ENCODE peak calls at places on chromosome 21, in eight cellular contexts. P is K562, B is aorta, C is Peyer's patch, M is body of pancreas, S is GM23248, O is Panc1, Q is ovary. E is an unnamed sample.

GRCh38 chr21:36097427-36098230 is 27.8 kb downstream of the CBR1 start:
- DNase-seq in M (no peak), O (no peak), P (no peak), C (no peak), Q (no peak), S (no peak), B (no peak), E (no peak)

GRCh38 chr21:38915546-38915945 is 109.8 kb downstream of the ETS2 start:
- DNase-seq in C (peak; percentile 26), Q (peak; percentile 14), M (no peak), O (no peak), B (no peak), S (no peak), P (no peak), E (no peak)

GRCh38 chr21:38386967-38387366 is 111.3 kb downstream of the ERG start:
- DNase-seq in S (peak; percentile 43), C (no peak), M (no peak), Q (no peak), B (no peak), O (no peak), P (no peak), E (no peak)

GRCh38 chr21:34580181-34580700 is 34.7 kb downstream of the RCAN1 start:
- DNase-seq in O (no peak), C (no peak), B (peak; percentile 90), M (peak; percentile 33), S (peak; percentile 47), Q (peak; percentile 23), P (no peak), E (no peak)

GRCh38 chr21:28235169-28235892 is 757.3 kb downstream of the LTN1 start:
- DNase-seq in M (no peak), C (no peak), P (no peak), Q (no peak), S (no peak), B (no peak), O (no peak), E (peak; percentile 66)

GRCh38 chr21:34887729-34888568 is 161.2 kb downstream of the RUNX1 start:
- DNase-seq in C (peak; percentile 90), O (peak; percentile 78), S (peak; percentile 99), B (peak; percentile 94), Q (peak; percentile 69), P (peak; percentile 78), M (peak; percentile 78), E (peak; percentile 83)

GRCh38 chr21:34770581-34770980 is 101.8 kb downstream of the CLIC6 start:
- DNase-seq in B (no peak), M (no peak), C (no peak), P (no peak), S (no peak), O (no peak), Q (no peak), E (no peak)

GRCh38 chr21:32463367-32463766 is 50.9 kb downstream of the EVA1C start:
- DNase-seq in P (no peak), M (no peak), C (no peak), B (no peak), S (no peak), Q (no peak), O (no peak), E (peak; percentile 36)

GRCh38 chr21:36323032-36323431 is 3.0 kb downstream of the MORC3 start:
- DNase-seq in O (no peak), Q (no peak), S (peak; percentile 53), B (no peak), P (no peak), M (no peak), C (no peak), E (no peak)

GRCh38 chr21:43190544-43191340 is 21.9 kb downstream of the CRYAA start:
- DNase-seq in P (no peak), C (peak; percentile 33), M (no peak), Q (no peak), S (no peak), O (no peak), B (peak; percentile 37), E (no peak)

GRCh38 chr21:16792155-16792554 is 720.7 kb upstream of the CXADR start:
- DNase-seq in S (peak; percentile 48), P (no peak), O (no peak), B (no peak), M (no peak), Q (no peak), C (no peak), E (no peak)

GRCh38 chr21:21101911-21102310 is 103.7 kb downstream of the NCAM2 start:
- DNase-seq in P (peak; percentile 10), B (no peak), O (no peak), Q (no peak), C (no peak), M (no peak), S (no peak), E (no peak)

GRCh38 chr21:26118928-26119540 is 51.5 kb downstream of the APP start:
- DNase-seq in O (no peak), M (no peak), P (no peak), B (no peak), C (no peak), Q (no peak), S (no peak), E (no peak)

DNA sequence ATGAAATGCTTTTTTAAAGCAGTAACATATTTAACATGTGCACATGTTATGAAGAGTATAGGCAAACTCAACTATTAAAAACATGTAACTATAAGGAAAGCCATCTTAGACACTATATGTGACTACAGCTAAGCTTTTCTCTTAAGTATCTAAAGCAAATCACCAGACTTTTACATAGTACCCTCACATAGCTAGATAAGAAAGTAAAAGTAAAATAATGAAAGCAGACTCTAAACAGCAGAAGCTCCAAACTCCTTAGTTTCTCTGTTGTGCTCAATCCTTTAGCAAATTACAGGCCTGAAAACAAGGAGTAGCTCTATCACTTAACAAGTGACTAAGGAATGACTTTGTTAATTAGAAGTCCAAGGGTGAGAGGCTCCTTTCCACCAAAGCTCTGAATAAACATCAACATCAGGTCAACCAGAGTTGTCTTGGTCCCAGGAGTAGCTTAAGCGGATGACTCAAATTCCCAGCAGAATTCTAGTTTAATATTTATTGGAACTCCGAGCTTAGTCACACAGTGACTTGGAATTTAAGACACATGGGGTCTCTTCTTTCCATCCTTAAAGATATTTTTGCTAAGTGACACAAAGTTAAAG is 6.0 kb downstream of the NRIP1 start:
- DNase-seq in P (peak; percentile 29), C (no peak), B (no peak), Q (no peak), M (no peak), S (peak; percentile 89), O (no peak), E (no peak)
- H3K4me1 ChIP-seq in P (peaks cover 3% of the 10 kb centered on the region), C (peaks cover 9% of the 10 kb centered on the region), B (no peaks in the 10 kb centered on the region), Q (peaks cover 3% of the 10 kb centered on the region), M (peaks cover 83% of the 10 kb centered on the region), S (peaks cover 77% of the 10 kb centered on the region), O (peaks cover 56% of the 10 kb centered on the region), E (peaks cover 93% of the 10 kb centered on the region)

GRCh38 chr21:44995257-44995941 is 55.6 kb downstream of the SLX9 start:
- DNase-seq in Q (no peak), O (no peak), B (peak; percentile 77), P (no peak), C (no peak), S (no peak), M (no peak), E (peak; percentile 69)

GRCh38 chr21:44993321-44994015 is 53.6 kb downstream of the SLX9 start:
- DNase-seq in O (no peak), S (no peak), Q (no peak), P (no peak), C (no peak), B (peak; percentile 72), M (no peak), E (peak; percentile 66)

GRCh38 chr21:44996096-44996495 is 56.3 kb downstream of the SLX9 start:
- DNase-seq in P (no peak), C (no peak), B (peak; percentile 70), S (no peak), M (no peak), O (no peak), Q (no peak), E (no peak)

GRCh38 chr21:44994016-44994365 is 54.2 kb downstream of the SLX9 start:
- DNase-seq in O (no peak), M (no peak), B (peak; percentile 76), P (no peak), Q (no peak), S (no peak), C (no peak), E (peak; percentile 75)

GRCh38 chr21:44994581-44995171 is 54.8 kb downstream of the SLX9 start:
- DNase-seq in S (peak; percentile 39), Q (no peak), C (no peak), P (no peak), B (peak; percentile 75), M (no peak), O (no peak), E (peak; percentile 54)
- H3K27ac ChIP-seq in S (no peak overlapping the region), Q (no peak overlapping the region), C (peak overlapping the region; percentile 54), P (no peak overlapping the region), B (peak overlapping the region; percentile 37), M (no peak overlapping the region), O (no peak overlapping the region), E (peak overlapping the region; percentile 78)

DNA sequence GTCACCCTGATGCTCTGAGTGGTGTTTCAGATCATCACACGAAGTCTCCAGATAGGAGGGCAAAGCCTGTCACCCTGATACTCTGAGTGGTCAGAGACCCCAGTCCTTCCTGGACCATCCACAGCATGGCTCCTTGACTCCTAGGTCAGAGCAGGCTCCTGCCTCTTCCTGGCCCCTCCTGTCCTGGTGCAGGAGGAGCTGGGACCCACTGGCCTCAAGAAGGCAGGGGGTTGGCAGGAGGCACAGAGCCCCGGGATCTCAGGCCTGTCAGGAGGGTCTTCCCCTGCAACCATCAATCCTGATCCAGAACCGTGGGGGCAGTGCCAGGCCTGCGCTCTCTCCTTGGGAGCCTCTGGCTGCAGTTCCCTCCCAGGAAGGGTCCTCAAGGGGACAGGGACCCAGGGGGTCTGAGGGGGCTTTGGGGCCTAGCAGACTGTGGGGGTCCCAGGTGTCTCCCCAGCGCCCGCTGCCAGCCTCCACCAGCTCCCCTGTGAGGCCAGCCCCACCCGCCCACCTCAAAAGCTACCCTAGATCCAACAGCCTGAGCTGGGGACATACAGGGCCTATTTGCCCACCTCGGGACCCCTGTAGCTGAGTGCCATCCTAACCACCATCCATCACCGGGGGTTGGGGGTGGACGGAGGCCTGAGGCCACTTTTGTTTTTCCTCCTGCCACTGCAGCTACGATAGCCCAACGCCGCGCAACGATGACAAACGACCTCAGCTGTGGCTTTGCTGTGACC is 27.5 kb downstream of the COL6A1 start:
- DNase-seq in M (no peak), P (no peak), Q (no peak), O (no peak), S (no peak), C (peak; percentile 39), B (no peak), E (no peak)
- H3K4me3 ChIP-seq in M (no peak overlapping the region), P (no peak overlapping the region), Q (no peak overlapping the region), O (no peak overlapping the region), S (no peak overlapping the region), C (no peak overlapping the region), B (no peak overlapping the region), E (no peak overlapping the region)

DNA sequence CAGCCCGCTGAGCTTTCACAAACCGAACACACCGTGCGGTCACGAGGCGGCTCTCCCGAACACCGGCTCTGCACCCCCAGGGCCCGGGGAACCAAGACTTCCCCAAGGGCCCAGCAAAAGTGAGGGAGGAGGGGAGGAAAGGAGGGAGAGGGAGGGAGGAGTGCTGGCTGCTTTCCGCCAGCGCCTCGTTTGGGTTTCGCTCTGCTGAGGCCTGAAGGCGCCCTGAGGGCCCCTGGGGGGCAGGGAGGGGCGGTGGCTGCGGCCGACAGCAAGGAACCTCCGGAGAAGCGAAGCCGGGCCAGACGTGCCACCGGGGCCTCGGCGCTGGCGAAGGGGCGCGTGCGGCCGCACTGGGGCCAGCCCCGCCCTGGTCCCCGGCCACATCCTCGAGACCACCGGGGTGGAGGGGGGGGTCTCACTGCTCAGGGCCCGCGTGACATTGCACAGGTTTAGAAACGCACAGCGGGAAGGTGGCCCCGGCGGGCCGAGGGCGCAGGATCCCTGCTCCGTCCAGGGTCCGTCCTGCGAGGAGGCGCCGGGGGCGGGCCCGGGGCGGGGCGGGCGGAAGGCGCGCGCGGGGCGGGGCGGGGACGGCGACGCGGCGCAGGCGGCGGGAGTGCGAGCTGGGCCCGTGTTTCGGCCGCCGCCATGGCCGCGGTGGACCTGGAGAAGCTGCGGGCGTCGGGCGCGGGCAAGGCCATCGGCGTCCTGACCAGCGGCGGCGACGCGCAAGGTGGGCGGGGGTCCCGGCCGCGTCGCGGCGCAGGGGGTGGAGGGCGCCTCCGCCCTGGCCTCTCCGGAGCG is at the start of gene PFKL:
- DNase-seq in M (peak; percentile 67), B (peak; percentile 88), C (peak; percentile 87), P (peak; percentile 94), O (no peak), Q (peak; percentile 66), S (peak; percentile 86), E (peak; percentile 83)
- H3K4me1 ChIP-seq in M (peaks cover 55% of the 10 kb centered on the region), B (no peaks in the 10 kb centered on the region), C (peaks cover 23% of the 10 kb centered on the region), P (peaks cover 76% of the 10 kb centered on the region), O (peaks cover 26% of the 10 kb centered on the region), Q (peaks cover 16% of the 10 kb centered on the region), S (peaks cover 12% of the 10 kb centered on the region), E (peaks cover 55% of the 10 kb centered on the region)